ENCODE peak calls at places on chromosomes 2 and 18, in nine cellular contexts. One of them, this sample, is unnamed.

GRCh38 chr2:142843731-142844130 is 33.7 kb upstream of the KYNU start:
- DNase-seq in GM12891: no peak
- DNase-seq in A549: no peak
- DNase-seq in K562: no peak
- DNase-seq in body of pancreas: no peak
- DNase-seq in spleen: no peak
- DNase-seq in upper lobe of left lung: no peak
- DNase-seq in H54: no peak
- DNase-seq in prostate gland: no peak
- DNase-seq in this sample: no peak

GRCh38 chr2:52445720-52446119 is 1321.9 kb upstream of the CHAC2 start:
- DNase-seq in GM12891: no peak
- DNase-seq in A549: no peak
- DNase-seq in K562: no peak
- DNase-seq in body of pancreas: no peak
- DNase-seq in spleen: no peak
- DNase-seq in upper lobe of left lung: no peak
- DNase-seq in H54: no peak
- DNase-seq in prostate gland: no peak
- DNase-seq in this sample: no peak

GRCh38 chr2:61011649-61012048 is 5.9 kb upstream of the PEX13 start:
- DNase-seq in GM12891: no peak
- DNase-seq in A549: no peak
- DNase-seq in K562: no peak
- DNase-seq in body of pancreas: peak; percentile 44
- DNase-seq in spleen: no peak
- DNase-seq in upper lobe of left lung: no peak
- DNase-seq in H54: no peak
- DNase-seq in prostate gland: no peak
- DNase-seq in this sample: no peak

GRCh38 chr2:224155896-224156295 is 116.8 kb upstream of the SERPINE2 start:
- DNase-seq in GM12891: no peak
- DNase-seq in A549: no peak
- DNase-seq in K562: no peak
- DNase-seq in body of pancreas: no peak
- DNase-seq in spleen: no peak
- DNase-seq in upper lobe of left lung: no peak
- DNase-seq in H54: no peak
- DNase-seq in prostate gland: no peak
- DNase-seq in this sample: no peak

GRCh38 chr18:38534073-38534472 is 968.5 kb upstream of the CELF4 start:
- DNase-seq in GM12891: no peak
- DNase-seq in A549: no peak
- DNase-seq in K562: no peak
- DNase-seq in body of pancreas: no peak
- DNase-seq in spleen: no peak
- DNase-seq in upper lobe of left lung: no peak
- DNase-seq in H54: no peak
- DNase-seq in prostate gland: no peak
- DNase-seq in this sample: no peak

GRCh38 chr2:65294136-65294535 is 66.5 kb downstream of the ACTR2 start:
- DNase-seq in GM12891: no peak
- DNase-seq in A549: no peak
- DNase-seq in K562: no peak
- DNase-seq in body of pancreas: no peak
- DNase-seq in spleen: no peak
- DNase-seq in upper lobe of left lung: no peak
- DNase-seq in H54: no peak
- DNase-seq in prostate gland: no peak
- DNase-seq in this sample: no peak

GRCh38 chr2:133780099-133780996 is 212.1 kb upstream of the NCKAP5 start:
- DNase-seq in GM12891: peak; percentile 21
- DNase-seq in A549: peak; percentile 28
- DNase-seq in K562: peak; percentile 68
- DNase-seq in body of pancreas: peak; percentile 69
- DNase-seq in spleen: no peak
- DNase-seq in upper lobe of left lung: no peak
- DNase-seq in H54: peak; percentile 20
- DNase-seq in prostate gland: peak; percentile 76
- DNase-seq in this sample: no peak

GRCh38 chr2:8053241-8053640 is 628.6 kb upstream of the ID2 start:
- DNase-seq in GM12891: no peak
- DNase-seq in A549: no peak
- DNase-seq in K562: no peak
- DNase-seq in body of pancreas: no peak
- DNase-seq in spleen: no peak
- DNase-seq in upper lobe of left lung: no peak
- DNase-seq in H54: no peak
- DNase-seq in prostate gland: no peak
- DNase-seq in this sample: no peak

GRCh38 chr2:12547771-12548170 is 169.0 kb upstream of the TRIB2 start:
- DNase-seq in GM12891: no peak
- DNase-seq in A549: no peak
- DNase-seq in K562: no peak
- DNase-seq in body of pancreas: no peak
- DNase-seq in spleen: no peak
- DNase-seq in upper lobe of left lung: no peak
- DNase-seq in H54: no peak
- DNase-seq in prostate gland: no peak
- DNase-seq in this sample: no peak

GRCh38 chr2:100817388-100817985 is 2.5 kb upstream of the NPAS2 start:
- DNase-seq in GM12891: no peak
- DNase-seq in A549: no peak
- DNase-seq in K562: no peak
- DNase-seq in body of pancreas: no peak
- DNase-seq in spleen: no peak
- DNase-seq in upper lobe of left lung: no peak
- DNase-seq in H54: no peak
- DNase-seq in prostate gland: no peak
- DNase-seq in this sample: no peak

GRCh38 chr2:199955339-199956061 is at the start of the genes MAIP1 and TYW5:
- DNase-seq in GM12891: peak; percentile 71
- DNase-seq in A549: peak; percentile 92
- DNase-seq in K562: peak; percentile 80
- DNase-seq in body of pancreas: peak; percentile 84
- DNase-seq in spleen: peak; percentile 94
- DNase-seq in upper lobe of left lung: peak; percentile 92
- DNase-seq in H54: peak; percentile 67
- DNase-seq in prostate gland: peak; percentile 78
- DNase-seq in this sample: peak; percentile 77

GRCh38 chr2:3465844-3466481 is 53.4 kb downstream of the ADI1 start:
- DNase-seq in GM12891: no peak
- DNase-seq in A549: peak; percentile 34
- DNase-seq in K562: no peak
- DNase-seq in body of pancreas: peak; percentile 45
- DNase-seq in spleen: peak; percentile 53
- DNase-seq in upper lobe of left lung: no peak
- DNase-seq in H54: peak; percentile 76
- DNase-seq in prostate gland: no peak
- DNase-seq in this sample: no peak

GRCh38 chr2:86625096-86625495 is 1.4 kb upstream of the RNF103 start:
- DNase-seq in GM12891: no peak
- DNase-seq in A549: no peak
- DNase-seq in K562: no peak
- DNase-seq in body of pancreas: no peak
- DNase-seq in spleen: no peak
- DNase-seq in upper lobe of left lung: no peak
- DNase-seq in H54: no peak
- DNase-seq in prostate gland: no peak
- DNase-seq in this sample: no peak

GRCh38 chr2:175743020-175743419 is 259.0 kb downstream of the LNPK start:
- DNase-seq in GM12891: no peak
- DNase-seq in A549: no peak
- DNase-seq in K562: no peak
- DNase-seq in body of pancreas: no peak
- DNase-seq in spleen: no peak
- DNase-seq in upper lobe of left lung: no peak
- DNase-seq in H54: no peak
- DNase-seq in prostate gland: no peak
- DNase-seq in this sample: no peak

GRCh38 chr2:88469202-88470114 is 17.0 kb upstream of the FOXI3 start:
- DNase-seq in GM12891: no peak
- DNase-seq in A549: no peak
- DNase-seq in K562: no peak
- DNase-seq in body of pancreas: no peak
- DNase-seq in spleen: no peak
- DNase-seq in upper lobe of left lung: no peak
- DNase-seq in H54: no peak
- DNase-seq in prostate gland: no peak
- DNase-seq in this sample: no peak

GRCh38 chr2:130336150-130336876 is 6.4 kb upstream of the IMP4 start:
- DNase-seq in GM12891: no peak
- DNase-seq in A549: no peak
- DNase-seq in K562: no peak
- DNase-seq in body of pancreas: no peak
- DNase-seq in spleen: no peak
- DNase-seq in upper lobe of left lung: no peak
- DNase-seq in H54: no peak
- DNase-seq in prostate gland: no peak
- DNase-seq in this sample: no peak

GRCh38 chr18:70290482-70291294 is 1.8 kb downstream of the SOCS6 start:
- DNase-seq in GM12891: no peak
- DNase-seq in A549: no peak
- DNase-seq in K562: peak; percentile 38
- DNase-seq in body of pancreas: no peak
- DNase-seq in spleen: no peak
- DNase-seq in upper lobe of left lung: no peak
- DNase-seq in H54: no peak
- DNase-seq in prostate gland: no peak
- DNase-seq in this sample: no peak

GRCh38 chr18:70291295-70291574 is 2.4 kb downstream of the SOCS6 start:
- DNase-seq in GM12891: no peak
- DNase-seq in A549: no peak
- DNase-seq in K562: peak; percentile 24
- DNase-seq in body of pancreas: no peak
- DNase-seq in spleen: no peak
- DNase-seq in upper lobe of left lung: no peak
- DNase-seq in H54: no peak
- DNase-seq in prostate gland: no peak
- DNase-seq in this sample: no peak

GRCh38 chr18:70288171-70288850 is 534 bp upstream of the SOCS6 start:
- DNase-seq in GM12891: peak; percentile 26
- DNase-seq in A549: no peak
- DNase-seq in K562: peak; percentile 22
- DNase-seq in body of pancreas: peak; percentile 40
- DNase-seq in spleen: no peak
- DNase-seq in upper lobe of left lung: no peak
- DNase-seq in H54: no peak
- DNase-seq in prostate gland: peak; percentile 24
- DNase-seq in this sample: peak; percentile 42

GRCh38 chr18:70288851-70289328 is at the start of gene SOCS6:
- DNase-seq in GM12891: peak; percentile 69
- DNase-seq in A549: no peak
- DNase-seq in K562: peak; percentile 54
- DNase-seq in body of pancreas: peak; percentile 68
- DNase-seq in spleen: peak; percentile 86
- DNase-seq in upper lobe of left lung: peak; percentile 93
- DNase-seq in H54: no peak
- DNase-seq in prostate gland: peak; percentile 30
- DNase-seq in this sample: peak; percentile 73

GRCh38 chr18:70289351-70290330 is 796 bp downstream of the SOCS6 start:
- DNase-seq in GM12891: peak; percentile 57
- DNase-seq in A549: no peak
- DNase-seq in K562: peak; percentile 40
- DNase-seq in body of pancreas: peak; percentile 20
- DNase-seq in spleen: no peak
- DNase-seq in upper lobe of left lung: peak; percentile 91
- DNase-seq in H54: no peak
- DNase-seq in prostate gland: peak; percentile 11
- DNase-seq in this sample: peak; percentile 53
- TF ChIP-seq POLR2A in GM12891: no peak
- TF ChIP-seq POLR2A in A549: no peak
- TF ChIP-seq POLR2A in K562: no peak
- TF ChIP-seq POLR2A in body of pancreas: no peak
- TF ChIP-seq POLR2A in spleen: no peak
- TF ChIP-seq POLR2A in upper lobe of left lung: no peak
- TF ChIP-seq POLR2A in H54: peak; percentile 5
- TF ChIP-seq POLR2A in prostate gland: no peak
- TF ChIP-seq POLR2A in this sample: no peak

DNA sequence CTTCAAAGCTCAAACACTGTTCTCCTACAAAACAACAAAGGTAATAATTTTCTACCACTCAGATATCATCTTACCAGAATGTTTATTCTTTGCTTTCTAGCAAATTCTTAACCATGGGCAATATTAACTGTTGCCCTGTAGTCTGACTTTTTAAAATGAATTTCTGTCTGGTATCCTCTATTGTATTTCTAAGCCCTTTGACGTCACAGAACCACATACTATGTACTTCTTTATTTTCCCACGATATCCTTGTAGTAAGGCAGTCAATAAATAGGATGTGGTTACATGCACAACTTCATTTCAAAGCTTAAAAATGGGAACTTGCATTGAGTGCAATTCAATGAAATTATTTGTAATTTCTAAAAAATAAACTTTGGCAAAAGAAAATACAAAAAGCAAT is 58.7 kb downstream of the THADA start:
- DNase-seq in GM12891: no peak
- DNase-seq in A549: no peak
- DNase-seq in K562: no peak
- DNase-seq in body of pancreas: no peak
- DNase-seq in spleen: no peak
- DNase-seq in upper lobe of left lung: no peak
- DNase-seq in H54: no peak
- DNase-seq in prostate gland: no peak
- DNase-seq in this sample: no peak
- TF ChIP-seq POLR2A in GM12891: no peak
- TF ChIP-seq POLR2A in A549: no peak
- TF ChIP-seq POLR2A in K562: no peak
- TF ChIP-seq POLR2A in body of pancreas: no peak
- TF ChIP-seq POLR2A in spleen: peak; percentile 35
- TF ChIP-seq POLR2A in upper lobe of left lung: peak; percentile 66
- TF ChIP-seq POLR2A in H54: no peak
- TF ChIP-seq POLR2A in prostate gland: no peak
- TF ChIP-seq POLR2A in this sample: no peak

DNA sequence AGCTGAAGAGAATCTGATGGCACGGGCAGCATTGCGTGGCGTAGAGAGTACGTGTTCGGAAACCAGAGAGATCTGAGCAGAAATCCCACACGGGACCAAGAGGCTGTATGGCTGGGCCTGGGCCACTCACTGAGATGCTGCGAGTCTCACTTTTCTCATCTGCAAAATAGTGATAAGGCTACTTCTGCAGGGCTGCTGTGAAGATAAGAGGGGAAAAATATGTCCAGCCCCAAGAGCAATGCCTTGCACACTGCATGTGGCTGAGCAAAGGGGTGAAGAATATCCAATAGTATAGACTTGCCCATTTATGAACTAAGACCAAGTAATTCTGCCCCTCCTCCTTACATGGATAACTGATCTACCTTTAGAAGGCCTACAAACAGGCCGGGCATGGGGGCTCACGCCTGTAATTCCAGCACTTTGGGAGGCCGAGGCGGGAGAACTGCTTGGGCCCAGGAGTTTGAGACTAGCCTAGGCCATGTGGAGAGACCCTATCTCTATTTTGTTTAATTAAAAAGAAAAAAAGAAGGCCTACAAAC is 3.1 kb downstream of the FECH start:
- DNase-seq in GM12891: no peak
- DNase-seq in A549: no peak
- DNase-seq in K562: peak; percentile 90
- DNase-seq in body of pancreas: no peak
- DNase-seq in spleen: no peak
- DNase-seq in upper lobe of left lung: no peak
- DNase-seq in H54: no peak
- DNase-seq in prostate gland: no peak
- DNase-seq in this sample: no peak
- TF ChIP-seq POLR2A in GM12891: no peak
- TF ChIP-seq POLR2A in A549: no peak
- TF ChIP-seq POLR2A in K562: no peak
- TF ChIP-seq POLR2A in body of pancreas: no peak
- TF ChIP-seq POLR2A in spleen: no peak
- TF ChIP-seq POLR2A in upper lobe of left lung: no peak
- TF ChIP-seq POLR2A in H54: no peak
- TF ChIP-seq POLR2A in prostate gland: no peak
- TF ChIP-seq POLR2A in this sample: no peak

GRCh38 chr2:64019083-64019974 is at the start of gene VPS54:
- DNase-seq in GM12891: peak; percentile 42
- DNase-seq in A549: peak; percentile 47
- DNase-seq in K562: peak; percentile 73
- DNase-seq in body of pancreas: peak; percentile 59
- DNase-seq in spleen: peak; percentile 93
- DNase-seq in upper lobe of left lung: peak; percentile 95
- DNase-seq in H54: peak; percentile 40
- DNase-seq in prostate gland: peak; percentile 50
- DNase-seq in this sample: peak; percentile 56
- TF ChIP-seq POLR2A in GM12891: peak; percentile 72
- TF ChIP-seq POLR2A in A549: peak; percentile 82
- TF ChIP-seq POLR2A in K562: peak; percentile 73
- TF ChIP-seq POLR2A in body of pancreas: peak; percentile 66
- TF ChIP-seq POLR2A in spleen: no peak
- TF ChIP-seq POLR2A in upper lobe of left lung: peak; percentile 80
- TF ChIP-seq POLR2A in H54: peak; percentile 41
- TF ChIP-seq POLR2A in prostate gland: peak; percentile 52
- TF ChIP-seq POLR2A in this sample: peak; percentile 79

This sample was measured in GM12892.